ENCODE peak calls at places on chromosomes 6 and 20, in eight cellular contexts. O is RPMI7951; C is retinal pigment epithelial cell; B is GM18507; E is IMR-90; K is NCI-H1105; G is stimulated activated CD8-positive, alpha-beta memory T cell treated with anti-CD3 and anti-CD28 coated beads, Interleukin-12 subunit alpha, Interleukin-12 subunit beta, amount 100 ng/mL, for 1 hour; W is SJSA1. A is an unnamed sample.

GRCh38 chr6:70299456-70299855 is 3.4 kb downstream of the COL9A1 start:
- DNase-seq in O (peak; percentile 24), C (no peak), B (no peak), E (peak; percentile 10), K (no peak), G (no peak), W (no peak), A (no peak)

GRCh38 chr20:62161347-62161746 is 17.8 kb downstream of the SS18L1 start:
- DNase-seq in O (no peak), C (no peak), B (no peak), E (peak; percentile 65), K (no peak), G (no peak), W (no peak), A (no peak)

GRCh38 chr6:31285496-31285895 is 13.6 kb upstream of the HLA-C start:
- DNase-seq in O (no peak), C (no peak), B (no peak), E (no peak), K (no peak), G (no peak), W (no peak), A (no peak)

GRCh38 chr6:137432054-137432545 is 62.1 kb downstream of the OLIG3 start:
- DNase-seq in O (no peak), C (no peak), B (no peak), E (no peak), K (no peak), G (no peak), W (no peak), A (no peak)

GRCh38 chr20:58117944-58118343 is 110.5 kb downstream of the ANKRD60 start:
- DNase-seq in O (peak; percentile 89), C (no peak), B (no peak), E (no peak), K (no peak), G (no peak), W (no peak), A (no peak)

GRCh38 chr6:47404436-47404835 is 73.2 kb upstream of the CD2AP start:
- DNase-seq in O (no peak), C (no peak), B (no peak), E (no peak), K (no peak), G (no peak), W (no peak), A (no peak)

GRCh38 chr6:96171112-96171511 is 155.3 kb downstream of the FUT9 start:
- DNase-seq in O (no peak), C (no peak), B (no peak), E (no peak), K (no peak), G (no peak), W (no peak), A (no peak)

GRCh38 chr6:51108563-51109234 is 290.0 kb downstream of the TFAP2B start:
- DNase-seq in O (no peak), C (no peak), B (no peak), E (no peak), K (no peak), G (no peak), W (no peak), A (no peak)

GRCh38 chr20:25251558-25251957 is 3.7 kb downstream of the PYGB start:
- DNase-seq in O (no peak), C (no peak), B (no peak), E (no peak), K (no peak), G (no peak), W (no peak), A (no peak)

GRCh38 chr6:1068068-1068467 is 243.8 kb upstream of the FOXQ1 start:
- DNase-seq in O (no peak), C (no peak), B (no peak), E (peak; percentile 73), K (no peak), G (no peak), W (peak; percentile 49), A (no peak)

GRCh38 chr6:125375841-125376240 is 74.1 kb upstream of the HDDC2 start:
- DNase-seq in O (peak; percentile 44), C (no peak), B (no peak), E (no peak), K (no peak), G (no peak), W (no peak), A (no peak)

GRCh38 chr6:26019261-26019845 is 56.8 kb downstream of the TRIM38 start:
- DNase-seq in O (no peak), C (no peak), B (no peak), E (no peak), K (no peak), G (no peak), W (no peak), A (no peak)

GRCh38 chr6:33696538-33697518 is 14.7 kb downstream of the UQCC2 start:
- DNase-seq in O (peak; percentile 94), C (no peak), B (no peak), E (peak; percentile 61), K (peak; percentile 86), G (no peak), W (peak; percentile 49), A (no peak)

GRCh38 chr6:152503541-152503940 is 133.6 kb downstream of the SYNE1 start:
- DNase-seq in O (peak; percentile 34), C (no peak), B (no peak), E (peak; percentile 26), K (no peak), G (no peak), W (no peak), A (no peak)

GRCh38 chr6:147401779-147402178 is 106.7 kb upstream of the SAMD5 start:
- DNase-seq in O (no peak), C (no peak), B (no peak), E (no peak), K (no peak), G (no peak), W (no peak), A (no peak)